ENCODE peak calls at places on chromosomes 12 and 14, in five cellular contexts. M, B, U, C and I are unnamed samples.

GRCh38 chr14:37546621-37547447 is 48.2 kb downstream of the FOXA1 start:
- DNase-seq in U (no peak), M (no peak), B (no peak), C (peak; percentile 60), I (no peak)

GRCh38 chr12:112537710-112538396 is 119.1 kb downstream of the PTPN11 start:
- DNase-seq in U (no peak), B (no peak), M (no peak), C (peak; percentile 97), I (no peak)

GRCh38 chr12:121001841-121002483 is 14.3 kb downstream of the C12orf43 start:
- DNase-seq in M (no peak), C (no peak), B (no peak), U (no peak), I (no peak)

GRCh38 chr12:7602287-7602686 is 63.4 kb downstream of the APOBEC1 start:
- DNase-seq in B (no peak), U (no peak), C (no peak), M (no peak), I (no peak)

GRCh38 chr14:73977896-73978295 is 27.8 kb downstream of the COQ6 start:
- DNase-seq in B (no peak), U (no peak), C (no peak), M (no peak), I (no peak)

GRCh38 chr12:27272375-27273028 is 28.4 kb downstream of the STK38L start:
- DNase-seq in B (peak; percentile 20), C (no peak), M (no peak), U (no peak), I (no peak)

GRCh38 chr12:64696065-64696741 is 63.0 kb downstream of the GNS start:
- DNase-seq in C (no peak), U (no peak), B (no peak), M (no peak), I (no peak)

GRCh38 chr12:30996255-30996654 is 69.7 kb downstream of the TSPAN11 start:
- DNase-seq in M (no peak), U (no peak), B (no peak), C (peak; percentile 34), I (no peak)

GRCh38 chr14:105529506-105530445 is 3.4 kb downstream of the TMEM121 start:
- DNase-seq in U (no peak), M (no peak), C (no peak), B (no peak), I (no peak)

GRCh38 chr14:104138891-104139459 is 588 bp downstream of the KIF26A start:
- DNase-seq in C (no peak), M (no peak), B (peak; percentile 17), U (peak; percentile 63), I (no peak)

GRCh38 chr12:110039085-110039807 is 9.1 kb downstream of the C12orf76 start:
- DNase-seq in B (peak; percentile 60), M (no peak), C (peak; percentile 78), U (no peak), I (no peak)

GRCh38 chr12:57839996-57840395 is 6.5 kb downstream of the CTDSP2 start:
- DNase-seq in U (no peak), C (no peak), M (no peak), B (peak; percentile 35), I (no peak)
- H3K4me1 ChIP-seq in U (peaks cover 93% of the 10 kb centered on the region), C (peaks cover 35% of the 10 kb centered on the region), M (peaks cover 92% of the 10 kb centered on the region), B (peaks cover 95% of the 10 kb centered on the region), I (peaks cover 27% of the 10 kb centered on the region)

DNA sequence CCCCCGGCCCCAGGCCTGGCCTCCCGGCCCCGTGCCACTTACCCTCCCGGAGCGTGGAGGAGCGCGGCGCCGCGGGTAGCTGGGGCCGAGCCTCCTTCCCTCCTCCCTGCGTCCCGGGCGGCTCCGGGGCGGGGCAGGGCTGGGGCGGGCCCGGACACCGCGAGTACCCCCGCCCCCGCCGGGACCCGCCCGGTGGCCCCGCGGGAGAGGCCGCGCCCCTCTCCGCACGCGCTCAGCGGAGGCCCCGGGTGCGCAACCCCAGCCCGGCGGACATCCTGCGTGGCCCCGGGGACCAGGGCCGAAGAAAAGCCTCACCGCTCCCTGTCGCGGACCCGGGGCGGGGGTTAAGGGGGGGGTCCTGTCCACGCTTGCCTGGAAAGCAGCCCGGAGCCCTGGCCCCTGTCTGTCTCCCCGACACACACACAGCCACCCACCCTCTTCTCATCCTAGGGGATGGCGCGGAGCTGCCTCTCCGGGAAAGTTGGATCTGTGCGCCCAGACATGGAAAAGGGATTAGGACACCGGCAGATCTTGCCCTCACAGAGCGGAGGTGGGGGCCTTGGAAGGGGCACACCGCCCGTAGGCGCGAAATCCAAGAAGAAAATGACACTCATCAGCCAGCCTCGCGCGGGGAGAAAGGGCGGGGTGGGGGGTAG is at the start of gene SYNE3:
- DNase-seq in B (peak; percentile 51), C (no peak), M (peak; percentile 56), U (peak; percentile 85), I (no peak)
- H3K4me1 ChIP-seq in B (peaks cover 25% of the 10 kb centered on the region), C (peaks cover 7% of the 10 kb centered on the region), M (peaks cover 56% of the 10 kb centered on the region), U (peaks cover 61% of the 10 kb centered on the region), I (peaks cover 7% of the 10 kb centered on the region)

DNA sequence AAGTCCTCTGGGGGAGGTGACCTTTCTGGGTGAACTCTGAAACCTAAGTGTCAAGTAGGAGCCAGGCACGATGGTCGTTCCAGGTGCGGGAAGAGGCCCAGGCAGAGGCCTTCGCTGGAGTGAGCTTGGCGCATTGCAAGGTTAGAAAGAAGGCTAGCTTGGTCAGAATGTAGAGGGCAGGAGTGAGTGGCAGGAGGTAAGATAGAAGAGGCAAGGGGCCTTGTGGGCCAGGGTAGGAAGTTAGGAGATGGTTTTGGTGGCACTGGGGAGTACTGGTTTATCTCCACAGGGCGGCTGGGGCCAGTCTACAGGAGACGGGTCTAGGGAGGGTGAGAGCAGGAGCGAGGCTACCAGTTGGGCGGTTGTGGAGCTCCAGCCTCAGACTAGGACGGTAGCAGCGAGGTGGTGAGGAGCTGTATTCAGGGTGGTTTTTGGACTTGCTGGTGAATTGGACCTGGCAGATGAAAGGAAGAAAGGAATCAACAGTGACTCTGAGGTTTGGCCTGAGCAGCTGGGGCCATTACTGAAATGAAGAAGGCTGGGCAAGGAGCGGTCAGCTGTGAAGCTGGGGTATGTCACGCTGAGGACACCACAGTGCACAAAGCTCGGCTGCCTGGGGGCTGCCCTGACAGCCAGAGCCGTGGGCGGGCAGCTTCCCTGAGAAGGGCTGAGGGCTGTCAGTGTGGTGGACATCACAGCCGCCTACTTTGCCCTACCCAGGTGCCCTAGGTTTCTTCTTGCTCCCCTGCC is 9.1 kb downstream of the MLXIP start:
- DNase-seq in C (no peak), B (no peak), M (no peak), U (peak; percentile 53), I (no peak)
- H3K4me1 ChIP-seq in C (no peaks in the 10 kb centered on the region), B (peaks cover 85% of the 10 kb centered on the region), M (peaks cover 54% of the 10 kb centered on the region), U (peaks cover 61% of the 10 kb centered on the region), I (no peaks in the 10 kb centered on the region)

DNA sequence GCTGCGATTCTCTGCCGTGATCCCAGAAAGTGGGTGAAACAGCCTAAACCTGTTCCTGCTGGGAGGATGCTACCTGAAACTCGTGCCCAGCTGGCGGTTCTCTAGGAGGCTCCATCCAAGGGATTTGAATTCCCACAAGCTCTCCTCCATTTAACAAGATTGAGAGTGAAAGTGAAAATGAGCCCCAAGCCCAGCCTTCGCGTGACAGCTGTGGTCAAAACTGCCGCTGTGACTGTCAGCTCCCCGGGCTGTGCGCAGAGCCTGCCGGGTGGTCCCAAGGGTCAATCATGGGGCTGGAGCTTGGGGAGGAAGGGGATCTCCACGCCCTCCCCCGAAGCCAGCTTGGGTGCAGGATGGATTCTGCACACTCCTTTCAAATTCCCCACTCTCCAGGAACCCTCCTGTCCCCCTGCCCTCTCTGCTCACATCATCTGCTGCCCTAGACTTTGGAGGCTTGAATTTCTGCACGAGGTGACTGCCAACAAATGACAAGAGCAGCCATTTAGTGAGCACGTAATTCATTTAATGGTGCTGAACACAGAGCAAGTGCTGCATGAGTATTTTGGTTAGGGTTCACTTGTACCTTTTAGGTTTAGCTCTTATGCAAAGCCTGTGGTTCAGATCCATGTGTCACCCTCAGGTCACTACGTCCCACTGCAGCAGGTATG is 5.3 kb downstream of the ASB2 start:
- DNase-seq in C (no peak), M (no peak), B (no peak), U (no peak), I (no peak)
- H3K4me1 ChIP-seq in C (no peaks in the 10 kb centered on the region), M (no peaks in the 10 kb centered on the region), B (no peaks in the 10 kb centered on the region), U (peaks cover 23% of the 10 kb centered on the region), I (no peaks in the 10 kb centered on the region)